ENCODE peak calls at places on chromosomes 4 and X, in six cellular contexts. One of them, this sample, is unnamed.

GRCh38 chr4:173301518-173302201 is 32.5 kb downstream of the HMGB2 start:
- DNase-seq in Caco-2: no peak
- DNase-seq in amygdala: no peak
- DNase-seq in stromal cell of bone marrow: peak
- DNase-seq in HT1080: peak
- DNase-seq in colonic mucosa: no peak
- DNase-seq in this sample: no peak

GRCh38 chrX:47191331-47191730 is 2.3 kb upstream of the UBA1 start:
- DNase-seq in Caco-2: peak
- DNase-seq in amygdala: no peak
- DNase-seq in stromal cell of bone marrow: no peak
- DNase-seq in HT1080: no peak
- DNase-seq in colonic mucosa: peak
- DNase-seq in this sample: no peak

GRCh38 chr4:108322497-108322896 is 153.8 kb upstream of the LEF1 start:
- DNase-seq in Caco-2: no peak
- DNase-seq in amygdala: no peak
- DNase-seq in stromal cell of bone marrow: no peak
- DNase-seq in HT1080: no peak
- DNase-seq in colonic mucosa: no peak
- DNase-seq in this sample: no peak

GRCh38 chrX:136735604-136736003 is 45.1 kb downstream of the ARHGEF6 start:
- DNase-seq in Caco-2: no peak
- DNase-seq in amygdala: no peak
- DNase-seq in stromal cell of bone marrow: no peak
- DNase-seq in HT1080: no peak
- DNase-seq in colonic mucosa: no peak
- DNase-seq in this sample: no peak

GRCh38 chrX:147550217-147550616 is 361.5 kb upstream of the FMR1 start:
- DNase-seq in Caco-2: peak
- DNase-seq in amygdala: no peak
- DNase-seq in stromal cell of bone marrow: no peak
- DNase-seq in HT1080: peak
- DNase-seq in colonic mucosa: no peak
- DNase-seq in this sample: no peak

GRCh38 chr4:147760176-147760575 is 28.3 kb downstream of the ARHGAP10 start:
- DNase-seq in Caco-2: peak
- DNase-seq in amygdala: no peak
- DNase-seq in stromal cell of bone marrow: no peak
- DNase-seq in HT1080: no peak
- DNase-seq in colonic mucosa: no peak
- DNase-seq in this sample: no peak

GRCh38 chrX:81556880-81557279 is 355.0 kb downstream of the SH3BGRL start:
- DNase-seq in Caco-2: no peak
- DNase-seq in amygdala: no peak
- DNase-seq in stromal cell of bone marrow: no peak
- DNase-seq in HT1080: no peak
- DNase-seq in colonic mucosa: no peak
- DNase-seq in this sample: no peak

GRCh38 chr4:7411896-7412585 is 22.7 kb downstream of the PSAPL1 start:
- DNase-seq in Caco-2: peak
- DNase-seq in amygdala: no peak
- DNase-seq in stromal cell of bone marrow: no peak
- DNase-seq in HT1080: no peak
- DNase-seq in colonic mucosa: no peak
- DNase-seq in this sample: no peak

GRCh38 chr4:15031993-15032660 is 29.8 kb downstream of the CPEB2 start:
- DNase-seq in Caco-2: no peak
- DNase-seq in amygdala: no peak
- DNase-seq in stromal cell of bone marrow: no peak
- DNase-seq in HT1080: no peak
- DNase-seq in colonic mucosa: no peak
- DNase-seq in this sample: no peak

GRCh38 chrX:106263817-106264216 is 95.7 kb downstream of the PWWP3B start:
- DNase-seq in Caco-2: no peak
- DNase-seq in amygdala: no peak
- DNase-seq in stromal cell of bone marrow: no peak
- DNase-seq in HT1080: peak
- DNase-seq in colonic mucosa: no peak
- DNase-seq in this sample: no peak

GRCh38 chr4:121800638-121800960 is 524 bp upstream of the EXOSC9 start:
- DNase-seq in Caco-2: no peak
- DNase-seq in amygdala: no peak
- DNase-seq in stromal cell of bone marrow: no peak
- DNase-seq in HT1080: no peak
- DNase-seq in colonic mucosa: no peak
- DNase-seq in this sample: no peak

GRCh38 chr4:153639556-153640475 is 44.3 kb upstream of the TLR2 start:
- DNase-seq in Caco-2: no peak
- DNase-seq in amygdala: no peak
- DNase-seq in stromal cell of bone marrow: no peak
- DNase-seq in HT1080: no peak
- DNase-seq in colonic mucosa: no peak
- DNase-seq in this sample: no peak

GRCh38 chr4:78644744-78645330 is 93.3 kb downstream of the ANXA3 start:
- DNase-seq in Caco-2: peak
- DNase-seq in amygdala: peak
- DNase-seq in stromal cell of bone marrow: peak
- DNase-seq in HT1080: peak
- DNase-seq in colonic mucosa: peak
- DNase-seq in this sample: no peak

GRCh38 chr4:162497564-162498167 is 333.9 kb upstream of the FSTL5 start:
- DNase-seq in Caco-2: no peak
- DNase-seq in amygdala: no peak
- DNase-seq in stromal cell of bone marrow: peak
- DNase-seq in HT1080: peak
- DNase-seq in colonic mucosa: no peak
- DNase-seq in this sample: no peak

GRCh38 chrX:94401426-94401825 is 727.4 kb downstream of the FAM133A start:
- DNase-seq in Caco-2: no peak
- DNase-seq in amygdala: no peak
- DNase-seq in stromal cell of bone marrow: no peak
- DNase-seq in HT1080: no peak
- DNase-seq in colonic mucosa: no peak
- DNase-seq in this sample: no peak

GRCh38 chr4:1691737-1692373 is 7.7 kb upstream of the FAM53A start:
- DNase-seq in Caco-2: no peak
- DNase-seq in amygdala: no peak
- DNase-seq in stromal cell of bone marrow: no peak
- DNase-seq in HT1080: no peak
- DNase-seq in colonic mucosa: no peak
- DNase-seq in this sample: no peak

GRCh38 chrX:120604359-120604782 is 470 bp downstream of the MCTS1 start:
- DNase-seq in Caco-2: peak
- DNase-seq in amygdala: no peak
- DNase-seq in stromal cell of bone marrow: peak
- DNase-seq in HT1080: peak
- DNase-seq in colonic mucosa: peak
- DNase-seq in this sample: no peak

GRCh38 chr4:33160126-33160525 is 2440.0 kb downstream of the PCDH7 start:
- DNase-seq in Caco-2: peak
- DNase-seq in amygdala: no peak
- DNase-seq in stromal cell of bone marrow: peak
- DNase-seq in HT1080: peak
- DNase-seq in colonic mucosa: no peak
- DNase-seq in this sample: no peak

GRCh38 chr4:159390648-159391047 is 287.8 kb downstream of the RAPGEF2 start:
- DNase-seq in Caco-2: no peak
- DNase-seq in amygdala: no peak
- DNase-seq in stromal cell of bone marrow: peak
- DNase-seq in HT1080: peak
- DNase-seq in colonic mucosa: no peak
- DNase-seq in this sample: no peak

GRCh38 chrX:115561605-115562491 is 874 bp downstream of the PLS3 start:
- DNase-seq in Caco-2: peak
- DNase-seq in amygdala: peak
- DNase-seq in stromal cell of bone marrow: no peak
- DNase-seq in HT1080: peak
- DNase-seq in colonic mucosa: peak
- DNase-seq in this sample: no peak

GRCh38 chr4:57076646-57077045 is 33.5 kb downstream of the IGFBP7 start:
- DNase-seq in Caco-2: no peak
- DNase-seq in amygdala: no peak
- DNase-seq in stromal cell of bone marrow: no peak
- DNase-seq in HT1080: no peak
- DNase-seq in colonic mucosa: no peak
- DNase-seq in this sample: no peak

GRCh38 chr4:113455081-113455480 is 306.5 kb downstream of the CAMK2D start:
- DNase-seq in Caco-2: no peak
- DNase-seq in amygdala: no peak
- DNase-seq in stromal cell of bone marrow: no peak
- DNase-seq in HT1080: no peak
- DNase-seq in colonic mucosa: no peak
- DNase-seq in this sample: no peak

GRCh38 chr4:14790487-14790886 is 211.8 kb upstream of the CPEB2 start:
- DNase-seq in Caco-2: no peak
- DNase-seq in amygdala: no peak
- DNase-seq in stromal cell of bone marrow: no peak
- DNase-seq in HT1080: peak
- DNase-seq in colonic mucosa: no peak
- DNase-seq in this sample: no peak

GRCh38 chr4:140186651-140187315 is 32.8 kb upstream of the MAML3 start:
- DNase-seq in Caco-2: no peak
- DNase-seq in amygdala: peak
- DNase-seq in stromal cell of bone marrow: peak
- DNase-seq in HT1080: peak
- DNase-seq in colonic mucosa: peak
- DNase-seq in this sample: no peak

GRCh38 chrX:82218361-82218760 is 1016.5 kb downstream of the SH3BGRL start:
- DNase-seq in Caco-2: no peak
- DNase-seq in amygdala: no peak
- DNase-seq in stromal cell of bone marrow: no peak
- DNase-seq in HT1080: peak
- DNase-seq in colonic mucosa: no peak
- DNase-seq in this sample: no peak

GRCh38 chr4:57410331-57411052 is 300.3 kb upstream of the IGFBP7 start:
- DNase-seq in Caco-2: no peak
- DNase-seq in amygdala: peak
- DNase-seq in stromal cell of bone marrow: peak
- DNase-seq in HT1080: no peak
- DNase-seq in colonic mucosa: no peak
- DNase-seq in this sample: peak

GRCh38 chr4:17315459-17315858 is 196.4 kb downstream of the QDPR start:
- DNase-seq in Caco-2: no peak
- DNase-seq in amygdala: no peak
- DNase-seq in stromal cell of bone marrow: no peak
- DNase-seq in HT1080: no peak
- DNase-seq in colonic mucosa: no peak
- DNase-seq in this sample: no peak

GRCh38 chrX:55342533-55343501 is 78.1 kb upstream of the PAGE3 start:
- DNase-seq in Caco-2: no peak
- DNase-seq in amygdala: no peak
- DNase-seq in stromal cell of bone marrow: no peak
- DNase-seq in HT1080: peak
- DNase-seq in colonic mucosa: peak
- DNase-seq in this sample: no peak

GRCh38 chrX:117957128-117957527 is 159.5 kb downstream of the KLHL13 start:
- DNase-seq in Caco-2: no peak
- DNase-seq in amygdala: no peak
- DNase-seq in stromal cell of bone marrow: no peak
- DNase-seq in HT1080: peak
- DNase-seq in colonic mucosa: no peak
- DNase-seq in this sample: no peak

GRCh38 chrX:15269618-15270521 is at the start of gene ASB9:
- DNase-seq in Caco-2: peak
- DNase-seq in amygdala: no peak
- DNase-seq in stromal cell of bone marrow: no peak
- DNase-seq in HT1080: peak
- DNase-seq in colonic mucosa: peak
- DNase-seq in this sample: no peak

GRCh38 chr4:174713821-174714220 is 115.2 kb downstream of the GLRA3 start:
- DNase-seq in Caco-2: no peak
- DNase-seq in amygdala: no peak
- DNase-seq in stromal cell of bone marrow: no peak
- DNase-seq in HT1080: no peak
- DNase-seq in colonic mucosa: no peak
- DNase-seq in this sample: no peak